ENCODE peak calls at places on chromosome 12, in ten cellular contexts. O, R, U, L, B, Z, Y, K, N and W are unnamed samples.

GRCh38 chr12:7856516-7856915 is 16.2 kb downstream of the SLC2A14 start:
- DNase-seq in L (no peak), Z (no peak), R (no peak), K (no peak), N (no peak), Y (no peak), B (no peak), O (no peak), U (no peak), W (no peak)

GRCh38 chr12:95116341-95116740 is 42.9 kb upstream of the NR2C1 start:
- DNase-seq in R (no peak), Y (no peak), N (no peak), K (no peak), Z (no peak), U (no peak), B (no peak), L (no peak), O (no peak), W (no peak)

GRCh38 chr12:133081408-133081806 is 684 bp downstream of the ZNF140 start:
- DNase-seq in Y (no peak), N (no peak), B (no peak), Z (no peak), O (no peak), K (no peak), U (no peak), R (peak), L (peak), W (no peak)

GRCh38 chr12:54159140-54159539 is 29.6 kb downstream of the SMUG1 start:
- DNase-seq in K (no peak), R (no peak), Y (peak), B (no peak), O (no peak), U (no peak), N (no peak), L (no peak), Z (no peak), W (peak)

GRCh38 chr12:15778126-15778525 is 11.1 kb downstream of the EPS8 start:
- DNase-seq in R (no peak), Y (no peak), Z (no peak), B (no peak), O (no peak), U (no peak), K (no peak), L (no peak), N (no peak), W (no peak)

GRCh38 chr12:19988457-19988856 is 379.9 kb upstream of the PDE3A start:
- DNase-seq in U (no peak), N (peak), O (no peak), Z (no peak), Y (no peak), L (no peak), B (no peak), R (no peak), K (no peak), W (no peak)

GRCh38 chr12:97465012-97465345 is 2.4 kb downstream of the RMST start:
- DNase-seq in Y (no peak), N (no peak), K (no peak), R (no peak), O (no peak), B (no peak), L (no peak), U (no peak), Z (no peak), W (no peak)

GRCh38 chr12:67428431-67428830 is 159.3 kb downstream of the CAND1 start:
- DNase-seq in B (no peak), R (no peak), O (no peak), N (no peak), K (no peak), U (peak), Y (no peak), Z (no peak), L (no peak), W (no peak)

GRCh38 chr12:53091756-53092155 is 5.7 kb upstream of the IGFBP6 start:
- DNase-seq in Y (no peak), O (no peak), B (no peak), K (no peak), U (no peak), Z (no peak), L (no peak), R (no peak), N (no peak), W (no peak)

GRCh38 chr12:30345735-30346445 is 349.8 kb downstream of the IPO8 start:
- DNase-seq in K (no peak), L (no peak), B (no peak), U (no peak), R (no peak), Y (no peak), O (no peak), N (no peak), Z (no peak), W (no peak)

GRCh38 chr12:27000962-27001361 is 13.2 kb downstream of the TM7SF3 start:
- DNase-seq in Y (no peak), O (no peak), Z (no peak), U (no peak), B (no peak), L (no peak), N (no peak), R (no peak), K (no peak), W (no peak)

GRCh38 chr12:122226366-122227222 is 742 bp upstream of the DIABLO start:
- DNase-seq in K (no peak), U (no peak), L (no peak), O (no peak), Z (no peak), N (no peak), B (no peak), R (no peak), Y (no peak), W (no peak)

GRCh38 chr12:79444089-79444488 is 246.7 kb downstream of the PAWR start:
- DNase-seq in K (no peak), U (peak), R (no peak), L (no peak), Y (no peak), Z (no peak), O (no peak), N (peak), B (no peak), W (no peak)

GRCh38 chr12:116604883-116605641 is 45.9 kb downstream of the MAP1LC3B2 start:
- DNase-seq in Y (no peak), N (no peak), U (no peak), K (no peak), L (no peak), O (no peak), Z (no peak), B (no peak), R (no peak), W (no peak)

GRCh38 chr12:68641138-68641537 is 30.4 kb downstream of the RAP1B start:
- DNase-seq in O (no peak), U (no peak), Y (no peak), N (no peak), R (no peak), L (no peak), Z (peak), B (no peak), K (no peak), W (peak)

GRCh38 chr12:111088409-111088808 is 168.0 kb upstream of the MYL2 start:
- DNase-seq in O (no peak), B (no peak), N (no peak), Y (no peak), Z (no peak), R (no peak), L (no peak), K (no peak), U (no peak), W (no peak)

GRCh38 chr12:118326971-118327370 is 45.7 kb downstream of the TAOK3 start:
- DNase-seq in O (peak), B (no peak), R (no peak), N (no peak), Z (no peak), Y (no peak), L (no peak), K (no peak), U (no peak), W (no peak)

GRCh38 chr12:13337786-13338185 is 141.3 kb downstream of the EMP1 start:
- DNase-seq in K (no peak), Z (no peak), U (no peak), N (no peak), Y (no peak), L (no peak), R (no peak), O (no peak), B (no peak), W (no peak)

GRCh38 chr12:24902521-24903304 is 46.2 kb downstream of the BCAT1 start:
- DNase-seq in L (no peak), B (no peak), K (peak), U (no peak), Y (no peak), R (no peak), N (peak), Z (peak), O (no peak), W (no peak)

GRCh38 chr12:1805441-1806081 is 14.8 kb upstream of the LRTM2 start:
- DNase-seq in R (no peak), N (no peak), K (peak), U (no peak), Z (no peak), O (no peak), Y (no peak), L (no peak), B (no peak), W (no peak)

GRCh38 chr12:26117321-26117720 is 7.5 kb downstream of the BHLHE41 start:
- DNase-seq in B (no peak), K (no peak), Y (no peak), Z (no peak), U (no peak), O (no peak), N (no peak), L (no peak), R (no peak), W (no peak)

GRCh38 chr12:73383584-73384229 is 1111.5 kb downstream of the TRHDE start:
- DNase-seq in R (no peak), L (no peak), B (no peak), N (no peak), U (peak), K (no peak), O (no peak), Y (no peak), Z (no peak), W (no peak)

GRCh38 chr12:131882804-131883520 is 11.5 kb upstream of the ULK1 start:
- DNase-seq in Z (no peak), R (no peak), K (no peak), N (no peak), L (no peak), Y (peak), B (no peak), O (no peak), U (peak), W (no peak)

GRCh38 chr12:105270671-105271255 is 34.8 kb upstream of the APPL2 start:
- DNase-seq in B (no peak), Y (no peak), R (no peak), Z (no peak), L (no peak), N (no peak), O (no peak), K (no peak), U (no peak), W (no peak)

GRCh38 chr12:1552978-1553471 is 41.4 kb downstream of the FBXL14 start:
- DNase-seq in Z (no peak), Y (no peak), O (no peak), K (no peak), U (no peak), N (no peak), L (no peak), R (no peak), B (no peak), W (no peak)

GRCh38 chr12:50088577-50089335 is 3.6 kb downstream of the SMARCD1 start:
- DNase-seq in Y (peak), K (no peak), N (peak), Z (peak), B (peak), L (no peak), R (peak), U (peak), O (no peak), W (no peak)

GRCh38 chr12:2348477-2348852 is 295.7 kb downstream of the CACNA1C start:
- DNase-seq in N (no peak), O (no peak), Y (no peak), U (no peak), Z (no peak), B (no peak), K (no peak), L (no peak), R (no peak), W (no peak)

GRCh38 chr12:132513458-132514135 is 23.6 kb downstream of the FBRSL1 start:
- DNase-seq in K (no peak), R (no peak), Z (no peak), U (no peak), Y (no peak), O (no peak), B (no peak), N (no peak), L (no peak), W (no peak)

GRCh38 chr12:123058471-123058870 is 78.0 kb downstream of the ARL6IP4 start:
- DNase-seq in Z (no peak), K (peak), N (no peak), L (no peak), U (no peak), R (no peak), O (no peak), Y (no peak), B (no peak), W (no peak)

GRCh38 chr12:88658009-88658408 is 77.7 kb upstream of the KITLG start:
- DNase-seq in L (no peak), B (no peak), Y (no peak), R (no peak), U (peak), K (no peak), O (no peak), N (no peak), Z (no peak), W (no peak)

GRCh38 chr12:9869307-9870161 is at the start of gene CLEC2B:
- DNase-seq in U (peak), Y (peak), R (no peak), O (no peak), K (no peak), Z (peak), N (peak), L (no peak), B (no peak), W (peak)

GRCh38 chr12:1972856-1973317 is 31.4 kb downstream of the DCP1B start:
- DNase-seq in O (no peak), K (no peak), U (no peak), B (no peak), L (peak), R (no peak), N (peak), Z (no peak), Y (no peak), W (no peak)

GRCh38 chr12:1583421-1584078 is 10.8 kb downstream of the FBXL14 start:
- DNase-seq in U (peak), Y (peak), L (no peak), K (no peak), R (peak), O (peak), N (peak), B (peak), Z (peak), W (peak)

GRCh38 chr12:106892075-106892474 is 63.6 kb upstream of the TMEM263 start:
- DNase-seq in N (no peak), O (no peak), R (no peak), U (peak), Y (no peak), K (no peak), L (no peak), Z (no peak), B (no peak), W (no peak)

GRCh38 chr12:7369274-7369729 is 65.4 kb downstream of the ACSM4 start:
- DNase-seq in L (no peak), R (no peak), O (no peak), N (no peak), U (peak), Z (no peak), Y (peak), K (no peak), B (no peak), W (no peak)

GRCh38 chr12:104994301-104994700 is 8.2 kb downstream of the NOPCHAP1 start:
- DNase-seq in Z (no peak), O (no peak), R (no peak), L (no peak), N (no peak), B (no peak), K (no peak), Y (no peak), U (no peak), W (no peak)

GRCh38 chr12:89252284-89252683 is 100.0 kb downstream of the DUSP6 start:
- DNase-seq in Y (no peak), K (no peak), L (no peak), B (no peak), U (no peak), Z (no peak), N (peak), O (no peak), R (no peak), W (no peak)

DNA sequence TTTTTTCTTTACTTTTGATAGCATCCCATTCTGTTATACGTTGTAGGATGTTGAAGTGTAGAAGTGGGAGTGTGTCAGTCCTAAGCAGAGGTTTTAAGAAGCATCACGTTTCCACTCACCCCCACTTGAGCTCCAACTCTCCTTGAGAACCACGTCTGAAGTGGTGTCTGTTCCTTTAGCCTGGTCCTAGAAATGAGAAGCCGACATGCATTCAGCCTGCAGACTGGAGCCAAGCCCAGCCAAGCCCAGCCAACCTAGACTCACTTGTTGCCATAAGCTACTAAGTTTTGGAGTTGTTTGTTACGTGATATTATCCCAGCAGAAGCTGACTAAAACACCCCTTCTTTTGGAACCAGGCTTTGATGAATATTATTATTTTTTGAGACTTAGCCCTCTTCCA is 4.4 kb upstream of the ELK3 start:
- DNase-seq in B (no peak), Z (no peak), K (no peak), U (no peak), N (no peak), Y (no peak), O (no peak), L (no peak), R (no peak), W (no peak)
- H3K4me3 ChIP-seq in B (no peak), Z (no peak), K (no peak), U (no peak), N (no peak), Y (no peak), O (no peak), L (no peak), R (no peak), W (no peak)

GRCh38 chr12:57724003-57724935 is 14.3 kb downstream of the AGAP2 start:
- DNase-seq in Y (no peak), R (no peak), B (no peak), O (no peak), K (no peak), Z (no peak), N (no peak), U (no peak), L (no peak), W (no peak)
- H3K4me3 ChIP-seq in Y (no peak), R (no peak), B (no peak), O (no peak), K (no peak), Z (no peak), N (no peak), U (no peak), L (no peak), W (no peak)

DNA sequence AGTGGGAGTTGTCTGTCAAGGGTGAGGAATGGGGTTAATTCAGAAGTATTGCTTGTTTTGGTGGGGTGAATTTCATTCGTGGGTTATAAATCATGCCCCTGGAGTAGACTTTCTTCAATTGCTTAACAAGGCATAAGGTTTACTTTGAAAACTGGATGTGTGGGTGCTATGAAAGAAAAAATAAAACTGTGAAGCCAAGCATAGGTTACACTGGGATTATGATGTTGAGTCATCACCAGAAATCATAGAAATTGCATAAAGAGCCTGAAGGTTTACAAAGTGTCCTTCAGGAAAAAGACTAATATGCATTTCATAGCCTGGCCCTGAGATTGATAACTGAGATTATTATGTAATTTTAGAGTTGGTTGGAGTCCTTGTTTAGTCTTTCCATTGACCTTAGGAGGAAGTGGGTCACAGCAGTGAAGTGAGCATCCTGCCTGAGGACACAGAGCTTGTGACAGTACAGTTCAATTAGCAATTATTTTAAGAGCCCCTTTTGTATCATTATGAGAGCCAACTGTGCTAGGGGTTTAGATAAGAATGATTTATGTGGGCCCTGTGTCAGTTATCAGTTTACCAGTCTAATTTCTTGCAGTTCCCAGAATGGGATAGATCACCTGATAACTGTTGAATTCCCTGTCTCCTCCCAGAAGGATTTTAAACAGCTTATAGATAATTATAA is 13.6 kb downstream of the LRRK2 start:
- DNase-seq in Z (no peak), U (no peak), O (no peak), Y (no peak), K (no peak), N (no peak), B (no peak), R (no peak), L (no peak), W (no peak)
- H3K4me3 ChIP-seq in Z (no peak), U (no peak), O (no peak), Y (no peak), K (no peak), N (no peak), B (no peak), R (no peak), L (no peak), W (no peak)

DNA sequence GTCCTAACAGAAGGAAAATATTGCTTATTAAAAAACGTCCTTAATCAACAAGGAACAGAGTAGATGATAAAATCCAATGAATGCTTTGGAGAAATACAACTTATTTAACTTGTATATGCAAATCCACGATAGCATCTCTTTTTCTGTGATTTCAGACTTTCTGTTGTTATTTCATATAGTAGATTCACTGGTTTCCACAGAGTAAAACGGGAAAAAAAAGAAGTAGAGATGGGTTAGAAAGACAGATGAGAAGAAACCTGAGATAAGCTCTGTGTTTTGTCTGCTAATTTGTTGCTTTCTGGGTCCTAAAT is 447.7 kb downstream of the RERGL start:
- DNase-seq in K (no peak), L (no peak), U (no peak), B (no peak), R (no peak), O (no peak), Z (no peak), Y (no peak), N (no peak), W (no peak)
- H3K4me3 ChIP-seq in K (no peak), L (no peak), U (peak), B (no peak), R (no peak), O (peak), Z (no peak), Y (no peak), N (no peak), W (no peak)

DNA sequence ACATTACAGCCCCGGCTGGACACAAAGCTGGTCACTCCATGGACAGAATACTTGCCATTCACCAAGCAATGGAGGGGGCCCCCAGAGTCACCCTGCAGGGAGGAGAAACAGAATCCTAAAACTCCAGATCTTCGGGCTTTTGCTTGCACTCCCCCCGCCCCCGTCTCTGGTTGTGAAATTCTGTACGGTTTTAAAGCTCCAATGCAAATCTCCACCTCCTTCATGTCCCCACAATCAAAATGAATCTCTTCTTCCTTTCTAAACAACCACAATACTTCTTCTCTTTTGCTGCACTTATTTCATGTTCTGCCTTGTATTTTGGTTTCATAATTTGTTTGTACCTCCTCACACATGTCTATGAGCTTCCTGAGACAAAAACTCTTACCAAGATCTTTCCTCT is 5.8 kb upstream of the BIN2 start:
- DNase-seq in O (no peak), R (no peak), L (no peak), K (no peak), Z (peak), B (no peak), N (no peak), U (no peak), Y (no peak), W (no peak)
- H3K4me3 ChIP-seq in O (no peak), R (no peak), L (no peak), K (no peak), Z (peak), B (peak), N (no peak), U (no peak), Y (no peak), W (no peak)

GRCh38 chr12:109434556-109434955 is 42.5 kb downstream of the KCTD10 start:
- DNase-seq in R (no peak), O (no peak), Z (no peak), Y (no peak), K (no peak), N (no peak), U (no peak), L (no peak), B (no peak), W (no peak)

GRCh38 chr12:109432842-109433304 is 44.2 kb downstream of the KCTD10 start:
- DNase-seq in U (peak), O (peak), Z (peak), L (peak), Y (peak), N (peak), R (peak), K (peak), B (peak), W (peak)

GRCh38 chr12:109430244-109430643 is 46.9 kb downstream of the KCTD10 start:
- DNase-seq in R (no peak), N (no peak), K (no peak), U (no peak), O (no peak), B (no peak), L (no peak), Y (no peak), Z (no peak), W (no peak)

GRCh38 chr12:109433618-109434017 is 43.5 kb downstream of the KCTD10 start:
- DNase-seq in L (no peak), K (no peak), O (no peak), U (no peak), R (no peak), N (no peak), B (no peak), Y (peak), Z (no peak), W (no peak)

GRCh38 chr12:109432431-109432830 is 44.7 kb downstream of the KCTD10 start:
- DNase-seq in O (no peak), N (no peak), R (no peak), Y (no peak), B (no peak), Z (no peak), K (no peak), U (peak), L (no peak), W (no peak)
- H3K4me3 ChIP-seq in O (no peak), N (no peak), R (no peak), Y (no peak), B (no peak), Z (no peak), K (no peak), U (no peak), L (no peak), W (no peak)